ENCODE peak calls at places on chromosome 20, in nine cellular contexts. One of them, this sample, is unnamed.

GRCh38 chr20:3250091-3250504 is 11.1 kb upstream of the SLC4A11 start:
- DNase-seq in left lung: no peak
- DNase-seq in lung: no peak
- DNase-seq in mucosa of descending colon: no peak
- DNase-seq in mammary epithelial cell: no peak
- DNase-seq in thyroid gland: no peak
- DNase-seq in bronchial epithelial cell: no peak
- DNase-seq in brain microvascular endothelial cell: no peak
- DNase-seq in PC-3: peak; percentile 62
- DNase-seq in this sample: no peak

GRCh38 chr20:48455606-48456360 is 372.0 kb downstream of the PREX1 start:
- DNase-seq in left lung: no peak
- DNase-seq in lung: no peak
- DNase-seq in mucosa of descending colon: no peak
- DNase-seq in mammary epithelial cell: peak; percentile 31
- DNase-seq in thyroid gland: no peak
- DNase-seq in bronchial epithelial cell: peak; percentile 10
- DNase-seq in brain microvascular endothelial cell: no peak
- DNase-seq in PC-3: no peak
- DNase-seq in this sample: no peak

GRCh38 chr20:37145014-37145413 is 34.1 kb upstream of the RPN2 start:
- DNase-seq in left lung: no peak
- DNase-seq in lung: no peak
- DNase-seq in mucosa of descending colon: no peak
- DNase-seq in mammary epithelial cell: no peak
- DNase-seq in thyroid gland: no peak
- DNase-seq in bronchial epithelial cell: no peak
- DNase-seq in brain microvascular endothelial cell: no peak
- DNase-seq in PC-3: peak; percentile 19
- DNase-seq in this sample: no peak

GRCh38 chr20:42392417-42392816 is 774.2 kb upstream of the CHD6 start:
- DNase-seq in left lung: no peak
- DNase-seq in lung: no peak
- DNase-seq in mucosa of descending colon: no peak
- DNase-seq in mammary epithelial cell: no peak
- DNase-seq in thyroid gland: no peak
- DNase-seq in bronchial epithelial cell: no peak
- DNase-seq in brain microvascular endothelial cell: no peak
- DNase-seq in PC-3: no peak
- DNase-seq in this sample: no peak

GRCh38 chr20:41697861-41698559 is 79.8 kb upstream of the CHD6 start:
- DNase-seq in left lung: no peak
- DNase-seq in lung: no peak
- DNase-seq in mucosa of descending colon: peak; percentile 45
- DNase-seq in mammary epithelial cell: peak; percentile 14
- DNase-seq in thyroid gland: peak; percentile 9
- DNase-seq in bronchial epithelial cell: peak; percentile 31
- DNase-seq in brain microvascular endothelial cell: peak; percentile 48
- DNase-seq in PC-3: peak; percentile 70
- DNase-seq in this sample: no peak

GRCh38 chr20:63103402-63104311 is 96.9 kb upstream of the BHLHE23 start:
- DNase-seq in left lung: no peak
- DNase-seq in lung: no peak
- DNase-seq in mucosa of descending colon: no peak
- DNase-seq in mammary epithelial cell: no peak
- DNase-seq in thyroid gland: no peak
- DNase-seq in bronchial epithelial cell: no peak
- DNase-seq in brain microvascular endothelial cell: no peak
- DNase-seq in PC-3: no peak
- DNase-seq in this sample: no peak

GRCh38 chr20:63009988-63010769 is 3.4 kb upstream of the BHLHE23 start:
- DNase-seq in left lung: no peak
- DNase-seq in lung: no peak
- DNase-seq in mucosa of descending colon: peak; percentile 40
- DNase-seq in mammary epithelial cell: no peak
- DNase-seq in thyroid gland: no peak
- DNase-seq in bronchial epithelial cell: peak; percentile 5
- DNase-seq in brain microvascular endothelial cell: no peak
- DNase-seq in PC-3: no peak
- DNase-seq in this sample: peak; percentile 14

GRCh38 chr20:21096321-21097043 is 9.7 kb downstream of the LINC00237 start:
- DNase-seq in left lung: no peak
- DNase-seq in lung: no peak
- DNase-seq in mucosa of descending colon: no peak
- DNase-seq in mammary epithelial cell: no peak
- DNase-seq in thyroid gland: no peak
- DNase-seq in bronchial epithelial cell: peak; percentile 58
- DNase-seq in brain microvascular endothelial cell: peak; percentile 13
- DNase-seq in PC-3: peak; percentile 60
- DNase-seq in this sample: no peak

GRCh38 chr20:46772901-46773300 is 63.5 kb downstream of the SLC2A10 start:
- DNase-seq in left lung: no peak
- DNase-seq in lung: no peak
- DNase-seq in mucosa of descending colon: peak; percentile 39
- DNase-seq in mammary epithelial cell: no peak
- DNase-seq in thyroid gland: no peak
- DNase-seq in bronchial epithelial cell: no peak
- DNase-seq in brain microvascular endothelial cell: no peak
- DNase-seq in PC-3: no peak
- DNase-seq in this sample: no peak

GRCh38 chr20:36167826-36168634 is 13.5 kb downstream of the EPB41L1 start:
- DNase-seq in left lung: no peak
- DNase-seq in lung: no peak
- DNase-seq in mucosa of descending colon: no peak
- DNase-seq in mammary epithelial cell: peak; percentile 70
- DNase-seq in thyroid gland: no peak
- DNase-seq in bronchial epithelial cell: peak; percentile 71
- DNase-seq in brain microvascular endothelial cell: no peak
- DNase-seq in PC-3: peak; percentile 86
- DNase-seq in this sample: no peak

GRCh38 chr20:24942679-24943078 is 6.4 kb upstream of the CST7 start:
- DNase-seq in left lung: no peak
- DNase-seq in lung: no peak
- DNase-seq in mucosa of descending colon: no peak
- DNase-seq in mammary epithelial cell: no peak
- DNase-seq in thyroid gland: peak; percentile 42
- DNase-seq in bronchial epithelial cell: no peak
- DNase-seq in brain microvascular endothelial cell: no peak
- DNase-seq in PC-3: no peak
- DNase-seq in this sample: no peak

GRCh38 chr20:53660078-53660909 is 66.7 kb upstream of the ZNF217 start:
- DNase-seq in left lung: peak; percentile 41
- DNase-seq in lung: no peak
- DNase-seq in mucosa of descending colon: peak; percentile 65
- DNase-seq in mammary epithelial cell: no peak
- DNase-seq in thyroid gland: peak; percentile 36
- DNase-seq in bronchial epithelial cell: no peak
- DNase-seq in brain microvascular endothelial cell: no peak
- DNase-seq in PC-3: no peak
- DNase-seq in this sample: no peak
- H3K4me3 ChIP-seq in left lung: peak overlapping the region; percentile 23
- H3K4me3 ChIP-seq in lung: peak overlapping the region; percentile 32
- H3K4me3 ChIP-seq in mucosa of descending colon: no peak overlapping the region
- H3K4me3 ChIP-seq in mammary epithelial cell: no peak overlapping the region
- H3K4me3 ChIP-seq in thyroid gland: peak overlapping the region; percentile 42
- H3K4me3 ChIP-seq in bronchial epithelial cell: peak overlapping the region; percentile 10
- H3K4me3 ChIP-seq in brain microvascular endothelial cell: peak overlapping the region; percentile 51
- H3K4me3 ChIP-seq in PC-3: no peak overlapping the region
- H3K4me3 ChIP-seq in this sample: peak overlapping the region; percentile 25

GRCh38 chr20:6081236-6081635 is 27.4 kb upstream of the LRRN4 start:
- DNase-seq in left lung: no peak
- DNase-seq in lung: no peak
- DNase-seq in mucosa of descending colon: no peak
- DNase-seq in mammary epithelial cell: peak; percentile 10
- DNase-seq in thyroid gland: no peak
- DNase-seq in bronchial epithelial cell: peak; percentile 27
- DNase-seq in brain microvascular endothelial cell: no peak
- DNase-seq in PC-3: peak; percentile 23
- DNase-seq in this sample: no peak

GRCh38 chr20:6079011-6079410 is 25.2 kb upstream of the LRRN4 start:
- DNase-seq in left lung: no peak
- DNase-seq in lung: no peak
- DNase-seq in mucosa of descending colon: no peak
- DNase-seq in mammary epithelial cell: no peak
- DNase-seq in thyroid gland: no peak
- DNase-seq in bronchial epithelial cell: no peak
- DNase-seq in brain microvascular endothelial cell: no peak
- DNase-seq in PC-3: no peak
- DNase-seq in this sample: no peak

GRCh38 chr20:6086868-6087267 is 33.0 kb upstream of the LRRN4 start:
- DNase-seq in left lung: no peak
- DNase-seq in lung: no peak
- DNase-seq in mucosa of descending colon: no peak
- DNase-seq in mammary epithelial cell: peak; percentile 68
- DNase-seq in thyroid gland: no peak
- DNase-seq in bronchial epithelial cell: peak; percentile 92
- DNase-seq in brain microvascular endothelial cell: no peak
- DNase-seq in PC-3: no peak
- DNase-seq in this sample: no peak

DNA sequence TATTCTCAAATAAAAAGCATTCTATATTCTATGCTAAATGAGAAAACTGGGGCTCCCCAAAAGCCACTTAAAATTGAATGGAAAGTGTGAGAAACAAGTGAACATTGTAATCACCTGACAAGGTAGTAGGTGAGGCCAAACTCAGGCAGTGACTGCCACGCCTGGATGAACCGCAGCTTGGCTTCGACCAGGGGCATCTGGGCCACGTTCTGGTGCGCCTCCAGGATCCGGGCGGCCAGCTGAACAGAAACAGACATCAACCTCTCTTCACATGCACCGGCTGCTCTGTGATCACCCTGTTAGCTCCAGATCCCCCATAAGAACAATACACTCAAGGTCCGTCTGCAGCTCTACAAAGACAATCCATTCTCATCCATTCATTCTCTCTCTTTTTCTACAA is 30.1 kb upstream of the LRRN4 start:
- DNase-seq in left lung: no peak
- DNase-seq in lung: no peak
- DNase-seq in mucosa of descending colon: no peak
- DNase-seq in mammary epithelial cell: no peak
- DNase-seq in thyroid gland: peak; percentile 26
- DNase-seq in bronchial epithelial cell: no peak
- DNase-seq in brain microvascular endothelial cell: no peak
- DNase-seq in PC-3: no peak
- DNase-seq in this sample: no peak
- TF ChIP-seq CTCF in left lung: no peak
- TF ChIP-seq CTCF in lung: no peak
- TF ChIP-seq CTCF in mucosa of descending colon: no peak
- TF ChIP-seq CTCF in mammary epithelial cell: no peak
- TF ChIP-seq CTCF in thyroid gland: no peak
- TF ChIP-seq CTCF in bronchial epithelial cell: no peak
- TF ChIP-seq CTCF in brain microvascular endothelial cell: no peak
- TF ChIP-seq CTCF in PC-3: no peak
- TF ChIP-seq CTCF in this sample: no peak

GRCh38 chr20:34100578-34100977 is 11.5 kb downstream of the EIF2S2 start:
- DNase-seq in left lung: no peak
- DNase-seq in lung: no peak
- DNase-seq in mucosa of descending colon: no peak
- DNase-seq in mammary epithelial cell: no peak
- DNase-seq in thyroid gland: no peak
- DNase-seq in bronchial epithelial cell: no peak
- DNase-seq in brain microvascular endothelial cell: no peak
- DNase-seq in PC-3: no peak
- DNase-seq in this sample: no peak

GRCh38 chr20:34102342-34102741 is 9.7 kb downstream of the EIF2S2 start:
- DNase-seq in left lung: no peak
- DNase-seq in lung: no peak
- DNase-seq in mucosa of descending colon: no peak
- DNase-seq in mammary epithelial cell: no peak
- DNase-seq in thyroid gland: no peak
- DNase-seq in bronchial epithelial cell: no peak
- DNase-seq in brain microvascular endothelial cell: no peak
- DNase-seq in PC-3: no peak
- DNase-seq in this sample: no peak

GRCh38 chr20:34098570-34098969 is 13.5 kb downstream of the EIF2S2 start:
- DNase-seq in left lung: no peak
- DNase-seq in lung: no peak
- DNase-seq in mucosa of descending colon: no peak
- DNase-seq in mammary epithelial cell: no peak
- DNase-seq in thyroid gland: no peak
- DNase-seq in bronchial epithelial cell: no peak
- DNase-seq in brain microvascular endothelial cell: no peak
- DNase-seq in PC-3: no peak
- DNase-seq in this sample: no peak

GRCh38 chr20:34096699-34097420 is 15.2 kb downstream of the EIF2S2 start:
- DNase-seq in left lung: no peak
- DNase-seq in lung: no peak
- DNase-seq in mucosa of descending colon: no peak
- DNase-seq in mammary epithelial cell: no peak
- DNase-seq in thyroid gland: no peak
- DNase-seq in bronchial epithelial cell: no peak
- DNase-seq in brain microvascular endothelial cell: no peak
- DNase-seq in PC-3: no peak
- DNase-seq in this sample: no peak

GRCh38 chr20:34099675-34100074 is 12.4 kb downstream of the EIF2S2 start:
- DNase-seq in left lung: no peak
- DNase-seq in lung: no peak
- DNase-seq in mucosa of descending colon: no peak
- DNase-seq in mammary epithelial cell: no peak
- DNase-seq in thyroid gland: no peak
- DNase-seq in bronchial epithelial cell: no peak
- DNase-seq in brain microvascular endothelial cell: no peak
- DNase-seq in PC-3: no peak
- DNase-seq in this sample: no peak
- H3K36me3 ChIP-seq in left lung: peaks cover 6% of the 10 kb centered on the region
- H3K36me3 ChIP-seq in lung: peaks cover 55% of the 10 kb centered on the region
- H3K36me3 ChIP-seq in mucosa of descending colon: peaks cover under 1% of the 10 kb centered on the region
- H3K36me3 ChIP-seq in mammary epithelial cell: peaks cover 69% of the 10 kb centered on the region
- H3K36me3 ChIP-seq in thyroid gland: peaks cover 71% of the 10 kb centered on the region
- H3K36me3 ChIP-seq in bronchial epithelial cell: peaks cover 30% of the 10 kb centered on the region
- H3K36me3 ChIP-seq in brain microvascular endothelial cell: peaks cover 84% of the 10 kb centered on the region
- H3K36me3 ChIP-seq in PC-3: peaks cover 86% of the 10 kb centered on the region
- H3K36me3 ChIP-seq in this sample: peaks cover 4% of the 10 kb centered on the region

GRCh38 chr20:38843346-38843745 is 37.8 kb downstream of the PPP1R16B start:
- DNase-seq in left lung: no peak
- DNase-seq in lung: no peak
- DNase-seq in mucosa of descending colon: no peak
- DNase-seq in mammary epithelial cell: no peak
- DNase-seq in thyroid gland: no peak
- DNase-seq in bronchial epithelial cell: no peak
- DNase-seq in brain microvascular endothelial cell: no peak
- DNase-seq in PC-3: no peak
- DNase-seq in this sample: no peak

GRCh38 chr20:38841570-38841969 is 36.1 kb downstream of the PPP1R16B start:
- DNase-seq in left lung: no peak
- DNase-seq in lung: no peak
- DNase-seq in mucosa of descending colon: no peak
- DNase-seq in mammary epithelial cell: no peak
- DNase-seq in thyroid gland: no peak
- DNase-seq in bronchial epithelial cell: no peak
- DNase-seq in brain microvascular endothelial cell: no peak
- DNase-seq in PC-3: no peak
- DNase-seq in this sample: no peak

GRCh38 chr20:38842558-38842981 is 37.1 kb downstream of the PPP1R16B start:
- DNase-seq in left lung: no peak
- DNase-seq in lung: no peak
- DNase-seq in mucosa of descending colon: peak; percentile 41
- DNase-seq in mammary epithelial cell: no peak
- DNase-seq in thyroid gland: no peak
- DNase-seq in bronchial epithelial cell: no peak
- DNase-seq in brain microvascular endothelial cell: no peak
- DNase-seq in PC-3: no peak
- DNase-seq in this sample: no peak

GRCh38 chr20:38840894-38841470 is 35.5 kb downstream of the PPP1R16B start:
- DNase-seq in left lung: no peak
- DNase-seq in lung: no peak
- DNase-seq in mucosa of descending colon: no peak
- DNase-seq in mammary epithelial cell: no peak
- DNase-seq in thyroid gland: no peak
- DNase-seq in bronchial epithelial cell: no peak
- DNase-seq in brain microvascular endothelial cell: no peak
- DNase-seq in PC-3: no peak
- DNase-seq in this sample: no peak

GRCh38 chr20:38842017-38842416 is 36.5 kb downstream of the PPP1R16B start:
- DNase-seq in left lung: no peak
- DNase-seq in lung: no peak
- DNase-seq in mucosa of descending colon: no peak
- DNase-seq in mammary epithelial cell: no peak
- DNase-seq in thyroid gland: no peak
- DNase-seq in bronchial epithelial cell: no peak
- DNase-seq in brain microvascular endothelial cell: no peak
- DNase-seq in PC-3: no peak
- DNase-seq in this sample: no peak
- H3K4me3 ChIP-seq in left lung: no peak overlapping the region
- H3K4me3 ChIP-seq in lung: no peak overlapping the region
- H3K4me3 ChIP-seq in mucosa of descending colon: no peak overlapping the region
- H3K4me3 ChIP-seq in mammary epithelial cell: no peak overlapping the region
- H3K4me3 ChIP-seq in thyroid gland: no peak overlapping the region
- H3K4me3 ChIP-seq in bronchial epithelial cell: no peak overlapping the region
- H3K4me3 ChIP-seq in brain microvascular endothelial cell: no peak overlapping the region
- H3K4me3 ChIP-seq in PC-3: no peak overlapping the region
- H3K4me3 ChIP-seq in this sample: no peak overlapping the region